ENCODE peak calls at places on chromosomes 11 and 22, in nine cellular contexts. W is EL; D is A549; O is midbrain; U is endothelial cell of umbilical vein; J is kidney tubule cell; Q is MG63; K is stimulated activated CD8-positive, alpha-beta memory T cell treated with anti-CD3 and anti-CD28 coated beads, Interleukin-15, amount 100 ng/mL, for 24 hours; P is HS-27A. G is an unnamed sample.

GRCh38 chr11:334264-335033 is 13.8 kb upstream of the IFITM3 start:
- DNase-seq in W (no peak), K (no peak), D (no peak), U (no peak), J (no peak), Q (no peak), P (no peak), O (no peak), G (no peak)

GRCh38 chr22:39707816-39708215 is 137.3 kb downstream of the CACNA1I start:
- DNase-seq in U (no peak), K (no peak), J (no peak), W (no peak), D (no peak), P (no peak), O (no peak), Q (no peak), G (no peak)

GRCh38 chr11:65417221-65417701 is 5.3 kb upstream of the NEAT1 start:
- DNase-seq in W (no peak), J (peak), P (no peak), U (peak), K (no peak), D (no peak), Q (no peak), O (no peak), G (no peak)

GRCh38 chr22:40534379-40535188 is 101.9 kb downstream of the MRTFA start:
- DNase-seq in K (no peak), W (peak), O (no peak), P (no peak), U (peak), J (peak), D (no peak), Q (peak), G (peak)

GRCh38 chr11:48170176-48170839 is 46.3 kb upstream of the OR4B1 start:
- DNase-seq in W (peak), J (no peak), D (no peak), O (no peak), K (no peak), P (no peak), Q (peak), U (no peak), G (no peak)

GRCh38 chr11:89922195-89922660 is at the start of gene TRIM49D1:
- DNase-seq in J (no peak), K (no peak), W (no peak), O (no peak), P (no peak), Q (no peak), D (no peak), U (no peak), G (no peak)

GRCh38 chr11:10414181-10414580 is 40.9 kb upstream of the AMPD3 start:
- DNase-seq in J (no peak), D (no peak), P (no peak), Q (no peak), U (no peak), W (no peak), O (no peak), K (no peak), G (no peak)

GRCh38 chr11:19374189-19374588 is 133.4 kb upstream of the E2F8 start:
- DNase-seq in K (no peak), D (peak), U (peak), J (peak), O (no peak), P (peak), Q (peak), W (peak), G (no peak)

GRCh38 chr11:134049303-134049702 is 19.6 kb upstream of the JAM3 start:
- DNase-seq in W (no peak), D (no peak), K (no peak), U (no peak), O (no peak), P (no peak), Q (no peak), J (no peak), G (no peak)

GRCh38 chr22:50169181-50169759 is 1.3 kb upstream of the PANX2 start:
- DNase-seq in U (no peak), W (no peak), D (no peak), P (no peak), K (no peak), O (no peak), J (no peak), Q (no peak), G (no peak)

GRCh38 chr11:32435511-32435946 is at the start of gene WT1:
- DNase-seq in O (no peak), U (no peak), P (no peak), D (peak), J (peak), Q (no peak), K (no peak), W (no peak), G (no peak)

GRCh38 chr11:6667733-6668374 is 12.2 kb upstream of the DCHS1 start:
- DNase-seq in J (peak), Q (no peak), U (peak), D (no peak), W (peak), O (no peak), P (no peak), K (no peak), G (no peak)

GRCh38 chr11:71115770-71116434 is 136.5 kb downstream of the SHANK2 start:
- DNase-seq in Q (peak), J (no peak), U (no peak), W (no peak), K (no peak), O (no peak), D (no peak), P (no peak), G (no peak)

GRCh38 chr22:24521791-24522245 is 26.7 kb downstream of the UPB1 start:
- DNase-seq in O (no peak), D (peak), P (no peak), U (peak), K (no peak), W (peak), J (peak), Q (peak), G (peak)

GRCh38 chr11:118924591-118925585 is 838 bp downstream of the BCL9L start:
- DNase-seq in W (peak), K (no peak), O (peak), U (peak), P (no peak), D (no peak), J (peak), Q (peak), G (peak)

GRCh38 chr11:61149624-61150615 is 11.3 kb downstream of the VPS37C start:
- DNase-seq in Q (peak), D (no peak), P (no peak), U (peak), W (no peak), O (no peak), J (peak), K (no peak), G (no peak)

GRCh38 chr22:26259510-26259909 is 90.2 kb downstream of the SEZ6L start:
- DNase-seq in J (peak), U (peak), W (peak), Q (peak), P (peak), O (no peak), D (no peak), K (no peak), G (no peak)

GRCh38 chr22:19876314-19876940 is 21.8 kb upstream of the GNB1L start:
- DNase-seq in D (no peak), O (no peak), U (peak), J (no peak), P (no peak), Q (no peak), K (no peak), W (no peak), G (no peak)

GRCh38 chr11:104320091-104320490 is 156.1 kb upstream of the PDGFD start:
- DNase-seq in D (no peak), P (no peak), U (no peak), Q (no peak), J (peak), K (no peak), O (no peak), W (no peak), G (no peak)

GRCh38 chr22:33361581-33361980 is 303.4 kb upstream of the SYN3 start:
- DNase-seq in U (no peak), O (no peak), K (no peak), P (no peak), D (no peak), J (peak), W (no peak), Q (no peak), G (no peak)

GRCh38 chr22:40950888-40951794 is at the start of gene RBX1:
- DNase-seq in D (peak), J (peak), K (peak), P (peak), Q (peak), U (peak), O (peak), W (peak), G (peak)

GRCh38 chr22:27554106-27554814 is 247.3 kb downstream of the MN1 start:
- DNase-seq in D (no peak), W (peak), Q (no peak), K (no peak), O (no peak), P (no peak), U (peak), J (no peak), G (no peak)

GRCh38 chr22:17638432-17639237 is at the start of gene BCL2L13:
- DNase-seq in P (peak), Q (peak), D (peak), W (peak), J (peak), U (peak), O (peak), K (peak), G (peak)

GRCh38 chr22:36287881-36288515 is 35.1 kb downstream of the APOL1 start:
- DNase-seq in W (no peak), O (no peak), D (no peak), K (no peak), Q (no peak), J (no peak), U (no peak), P (no peak), G (no peak)

GRCh38 chr11:109940816-109941215 is 152.4 kb upstream of the ZC3H12C start:
- DNase-seq in P (no peak), O (no peak), Q (peak), U (peak), W (peak), J (peak), K (no peak), D (peak), G (no peak)

GRCh38 chr11:60854847-60855725 is 664 bp downstream of the PTGDR2 start:
- DNase-seq in Q (no peak), U (no peak), J (no peak), P (no peak), W (no peak), O (no peak), K (no peak), D (no peak), G (no peak)

GRCh38 chr22:22838148-22838786 is 49.3 kb upstream of the IGLL5 start:
- DNase-seq in K (no peak), U (no peak), D (no peak), O (no peak), Q (no peak), W (no peak), P (no peak), J (no peak), G (no peak)

GRCh38 chr11:66856496-66857233 is at the start of gene LRFN4:
- DNase-seq in K (peak), J (peak), Q (no peak), O (peak), P (peak), D (peak), U (no peak), W (peak), G (peak)

GRCh38 chr11:130407978-130408377 is 20.4 kb downstream of the ADAMTS8 start:
- DNase-seq in J (peak), W (peak), O (no peak), U (no peak), Q (peak), K (no peak), D (no peak), P (no peak), G (no peak)

G was measured in caudate nucleus.